ENCODE peak calls at places on chromosomes 7 and 10, in ten cellular contexts. One of them, this sample, is unnamed.

GRCh38 chr10:102431452-102432124 is 786 bp downstream of the CUEDC2 start:
- DNase-seq in lower lobe of right lung: no peak
- DNase-seq in stimulated activated CD4-positive, alpha-beta T cell treated with anti-CD3 and anti-CD28 coated beads, Interleukin-4, amount 100 ng/mL, for 48 hours: no peak
- DNase-seq in 8988T: no peak
- DNase-seq in glomerular endothelial cell: no peak
- DNase-seq in AG10803: peak; percentile 53
- DNase-seq in stimulated activated CD8-positive, alpha-beta memory T cell treated with anti-CD3 and anti-CD28 coated beads, Interleukin-15, amount 100 ng/mL, for 24 hours: no peak
- DNase-seq in anterior cingulate cortex: no peak
- DNase-seq in T47D: no peak
- DNase-seq in AG09319: no peak
- DNase-seq in this sample: no peak

GRCh38 chr7:68888971-68889385 is 709.3 kb upstream of the AUTS2 start:
- DNase-seq in 8988T: no peak
- DNase-seq in stimulated activated CD8-positive, alpha-beta memory T cell treated with anti-CD3 and anti-CD28 coated beads, Interleukin-15, amount 100 ng/mL, for 24 hours: no peak
- DNase-seq in anterior cingulate cortex: no peak
- DNase-seq in lower lobe of right lung: no peak
- DNase-seq in T47D: no peak
- DNase-seq in glomerular endothelial cell: no peak
- DNase-seq in AG10803: peak; percentile 21
- DNase-seq in AG09319: no peak
- DNase-seq in stimulated activated CD4-positive, alpha-beta T cell treated with anti-CD3 and anti-CD28 coated beads, Interleukin-4, amount 100 ng/mL, for 48 hours: no peak
- DNase-seq in this sample: no peak

GRCh38 chr10:93417264-93417663 is 64.9 kb downstream of the MYOF start:
- DNase-seq in stimulated activated CD8-positive, alpha-beta memory T cell treated with anti-CD3 and anti-CD28 coated beads, Interleukin-15, amount 100 ng/mL, for 24 hours: no peak
- DNase-seq in lower lobe of right lung: no peak
- DNase-seq in stimulated activated CD4-positive, alpha-beta T cell treated with anti-CD3 and anti-CD28 coated beads, Interleukin-4, amount 100 ng/mL, for 48 hours: no peak
- DNase-seq in anterior cingulate cortex: no peak
- DNase-seq in T47D: no peak
- DNase-seq in glomerular endothelial cell: no peak
- DNase-seq in AG10803: no peak
- DNase-seq in 8988T: no peak
- DNase-seq in AG09319: no peak
- DNase-seq in this sample: no peak

GRCh38 chr10:75247797-75248196 is 12.0 kb upstream of the COMTD1 start:
- DNase-seq in AG10803: no peak
- DNase-seq in anterior cingulate cortex: no peak
- DNase-seq in stimulated activated CD8-positive, alpha-beta memory T cell treated with anti-CD3 and anti-CD28 coated beads, Interleukin-15, amount 100 ng/mL, for 24 hours: no peak
- DNase-seq in stimulated activated CD4-positive, alpha-beta T cell treated with anti-CD3 and anti-CD28 coated beads, Interleukin-4, amount 100 ng/mL, for 48 hours: no peak
- DNase-seq in 8988T: no peak
- DNase-seq in T47D: no peak
- DNase-seq in lower lobe of right lung: no peak
- DNase-seq in AG09319: no peak
- DNase-seq in glomerular endothelial cell: no peak
- DNase-seq in this sample: no peak

GRCh38 chr10:130326954-130327353 is 190.8 kb downstream of the GLRX3 start:
- DNase-seq in T47D: no peak
- DNase-seq in 8988T: no peak
- DNase-seq in stimulated activated CD4-positive, alpha-beta T cell treated with anti-CD3 and anti-CD28 coated beads, Interleukin-4, amount 100 ng/mL, for 48 hours: no peak
- DNase-seq in lower lobe of right lung: no peak
- DNase-seq in AG10803: no peak
- DNase-seq in glomerular endothelial cell: no peak
- DNase-seq in AG09319: no peak
- DNase-seq in anterior cingulate cortex: no peak
- DNase-seq in stimulated activated CD8-positive, alpha-beta memory T cell treated with anti-CD3 and anti-CD28 coated beads, Interleukin-15, amount 100 ng/mL, for 24 hours: no peak
- DNase-seq in this sample: no peak

GRCh38 chr10:21173433-21173963 is 276.4 kb upstream of the NEBL start:
- DNase-seq in T47D: no peak
- DNase-seq in anterior cingulate cortex: no peak
- DNase-seq in 8988T: no peak
- DNase-seq in AG10803: no peak
- DNase-seq in glomerular endothelial cell: no peak
- DNase-seq in stimulated activated CD4-positive, alpha-beta T cell treated with anti-CD3 and anti-CD28 coated beads, Interleukin-4, amount 100 ng/mL, for 48 hours: no peak
- DNase-seq in lower lobe of right lung: peak; percentile 54
- DNase-seq in AG09319: no peak
- DNase-seq in stimulated activated CD8-positive, alpha-beta memory T cell treated with anti-CD3 and anti-CD28 coated beads, Interleukin-15, amount 100 ng/mL, for 24 hours: no peak
- DNase-seq in this sample: no peak

GRCh38 chr7:27204851-27205322 is 5.0 kb upstream of the HOXA13 start:
- DNase-seq in AG10803: peak; percentile 31
- DNase-seq in stimulated activated CD4-positive, alpha-beta T cell treated with anti-CD3 and anti-CD28 coated beads, Interleukin-4, amount 100 ng/mL, for 48 hours: no peak
- DNase-seq in anterior cingulate cortex: no peak
- DNase-seq in 8988T: no peak
- DNase-seq in stimulated activated CD8-positive, alpha-beta memory T cell treated with anti-CD3 and anti-CD28 coated beads, Interleukin-15, amount 100 ng/mL, for 24 hours: no peak
- DNase-seq in T47D: no peak
- DNase-seq in AG09319: no peak
- DNase-seq in lower lobe of right lung: no peak
- DNase-seq in glomerular endothelial cell: no peak
- DNase-seq in this sample: no peak

GRCh38 chr10:24680647-24681475 is 42.8 kb downstream of the ARHGAP21 start:
- DNase-seq in T47D: no peak
- DNase-seq in 8988T: no peak
- DNase-seq in AG09319: no peak
- DNase-seq in AG10803: peak; percentile 67
- DNase-seq in anterior cingulate cortex: no peak
- DNase-seq in lower lobe of right lung: no peak
- DNase-seq in stimulated activated CD4-positive, alpha-beta T cell treated with anti-CD3 and anti-CD28 coated beads, Interleukin-4, amount 100 ng/mL, for 48 hours: no peak
- DNase-seq in stimulated activated CD8-positive, alpha-beta memory T cell treated with anti-CD3 and anti-CD28 coated beads, Interleukin-15, amount 100 ng/mL, for 24 hours: no peak
- DNase-seq in glomerular endothelial cell: no peak
- DNase-seq in this sample: no peak

GRCh38 chr10:72954596-72955569 is at the start of gene PLA2G12B:
- DNase-seq in stimulated activated CD4-positive, alpha-beta T cell treated with anti-CD3 and anti-CD28 coated beads, Interleukin-4, amount 100 ng/mL, for 48 hours: no peak
- DNase-seq in AG10803: no peak
- DNase-seq in glomerular endothelial cell: no peak
- DNase-seq in AG09319: no peak
- DNase-seq in 8988T: no peak
- DNase-seq in anterior cingulate cortex: no peak
- DNase-seq in stimulated activated CD8-positive, alpha-beta memory T cell treated with anti-CD3 and anti-CD28 coated beads, Interleukin-15, amount 100 ng/mL, for 24 hours: no peak
- DNase-seq in T47D: no peak
- DNase-seq in lower lobe of right lung: peak; percentile 77
- DNase-seq in this sample: no peak

GRCh38 chr10:5136468-5137087 is 42.4 kb downstream of the AKR1C3 start:
- DNase-seq in stimulated activated CD4-positive, alpha-beta T cell treated with anti-CD3 and anti-CD28 coated beads, Interleukin-4, amount 100 ng/mL, for 48 hours: no peak
- DNase-seq in glomerular endothelial cell: no peak
- DNase-seq in stimulated activated CD8-positive, alpha-beta memory T cell treated with anti-CD3 and anti-CD28 coated beads, Interleukin-15, amount 100 ng/mL, for 24 hours: no peak
- DNase-seq in AG10803: no peak
- DNase-seq in lower lobe of right lung: no peak
- DNase-seq in anterior cingulate cortex: no peak
- DNase-seq in AG09319: no peak
- DNase-seq in T47D: no peak
- DNase-seq in 8988T: no peak
- DNase-seq in this sample: no peak

GRCh38 chr10:104299031-104299904 is 30.3 kb downstream of the GSTO2 start:
- DNase-seq in stimulated activated CD8-positive, alpha-beta memory T cell treated with anti-CD3 and anti-CD28 coated beads, Interleukin-15, amount 100 ng/mL, for 24 hours: no peak
- DNase-seq in 8988T: no peak
- DNase-seq in anterior cingulate cortex: no peak
- DNase-seq in T47D: no peak
- DNase-seq in glomerular endothelial cell: no peak
- DNase-seq in stimulated activated CD4-positive, alpha-beta T cell treated with anti-CD3 and anti-CD28 coated beads, Interleukin-4, amount 100 ng/mL, for 48 hours: no peak
- DNase-seq in lower lobe of right lung: no peak
- DNase-seq in AG10803: peak; percentile 61
- DNase-seq in AG09319: no peak
- DNase-seq in this sample: no peak

GRCh38 chr10:8130973-8131911 is 76.8 kb downstream of the GATA3 start:
- DNase-seq in glomerular endothelial cell: no peak
- DNase-seq in anterior cingulate cortex: no peak
- DNase-seq in 8988T: no peak
- DNase-seq in T47D: no peak
- DNase-seq in lower lobe of right lung: no peak
- DNase-seq in stimulated activated CD4-positive, alpha-beta T cell treated with anti-CD3 and anti-CD28 coated beads, Interleukin-4, amount 100 ng/mL, for 48 hours: no peak
- DNase-seq in stimulated activated CD8-positive, alpha-beta memory T cell treated with anti-CD3 and anti-CD28 coated beads, Interleukin-15, amount 100 ng/mL, for 24 hours: no peak
- DNase-seq in AG10803: no peak
- DNase-seq in AG09319: no peak
- DNase-seq in this sample: no peak

GRCh38 chr10:101625821-101626412 is 37.8 kb downstream of the DPCD start:
- DNase-seq in AG10803: no peak
- DNase-seq in glomerular endothelial cell: no peak
- DNase-seq in anterior cingulate cortex: no peak
- DNase-seq in stimulated activated CD4-positive, alpha-beta T cell treated with anti-CD3 and anti-CD28 coated beads, Interleukin-4, amount 100 ng/mL, for 48 hours: no peak
- DNase-seq in AG09319: no peak
- DNase-seq in stimulated activated CD8-positive, alpha-beta memory T cell treated with anti-CD3 and anti-CD28 coated beads, Interleukin-15, amount 100 ng/mL, for 24 hours: no peak
- DNase-seq in lower lobe of right lung: no peak
- DNase-seq in 8988T: no peak
- DNase-seq in T47D: no peak
- DNase-seq in this sample: no peak

GRCh38 chr10:52703898-52704297 is 68.7 kb downstream of the MBL2 start:
- DNase-seq in stimulated activated CD4-positive, alpha-beta T cell treated with anti-CD3 and anti-CD28 coated beads, Interleukin-4, amount 100 ng/mL, for 48 hours: no peak
- DNase-seq in glomerular endothelial cell: peak; percentile 39
- DNase-seq in AG09319: no peak
- DNase-seq in stimulated activated CD8-positive, alpha-beta memory T cell treated with anti-CD3 and anti-CD28 coated beads, Interleukin-15, amount 100 ng/mL, for 24 hours: no peak
- DNase-seq in T47D: no peak
- DNase-seq in anterior cingulate cortex: no peak
- DNase-seq in AG10803: no peak
- DNase-seq in 8988T: no peak
- DNase-seq in lower lobe of right lung: no peak
- DNase-seq in this sample: no peak

This sample was measured in smooth muscle cell of the brain vasculature.